ENCODE peak calls at places on chromosomes 11 and 22, in ten cellular contexts. W is activated CD4-positive, alpha-beta T cell treated with anti-CD3 and anti-CD28 coated beads for 1 hour; C is lower lobe of right lung; F is fibroblast of the aortic adventitia; H is GM13976; X is stimulated activated effector memory CD8-positive, alpha-beta T cell treated with anti-CD3 and anti-CD28 coated beads, Interleukin-12 subunit alpha, Interleukin-12 subunit beta, amount 100 ng/mL, for 72 hours; U is CD4-positive, alpha-beta T cell; P is germinal center; Z is NCI-H1694 treated with DMSO at 0.1 percent for 48 hours; O is GM13977. D is an unnamed sample.

GRCh38 chr22:37122598-37123180 is 13.2 kb upstream of the TMPRSS6 start:
- DNase-seq in W (no peak), F (no peak), O (no peak), P (no peak), X (no peak), U (no peak), Z (no peak), H (no peak), C (no peak), D (no peak)

GRCh38 chr22:28930357-28931007 is 47.1 kb downstream of the ZNRF3 start:
- DNase-seq in H (no peak), Z (no peak), P (peak), O (no peak), F (peak), U (no peak), C (no peak), X (no peak), W (no peak), D (no peak)

GRCh38 chr11:36471577-36471976 is 38.5 kb downstream of the TRAF6 start:
- DNase-seq in X (no peak), H (no peak), U (no peak), O (no peak), F (no peak), Z (no peak), W (no peak), P (no peak), C (no peak), D (no peak)

GRCh38 chr11:114346709-114347141 is 50.5 kb downstream of the NNMT start:
- DNase-seq in X (no peak), Z (no peak), P (no peak), F (no peak), C (no peak), W (no peak), O (no peak), H (no peak), U (no peak), D (no peak)

GRCh38 chr11:17550455-17551346 is 3.6 kb downstream of the OTOG start:
- DNase-seq in O (no peak), F (no peak), U (no peak), P (no peak), X (no peak), H (no peak), W (no peak), Z (no peak), C (no peak), D (no peak)

GRCh38 chr22:49011379-49011768 is 816.3 kb downstream of the BRD1 start:
- DNase-seq in F (no peak), H (peak), W (peak), X (no peak), P (no peak), U (no peak), C (peak), O (no peak), Z (no peak), D (no peak)

GRCh38 chr11:2581151-2581930 is 118.5 kb downstream of the KCNQ1OT1 start:
- DNase-seq in H (no peak), U (no peak), P (no peak), Z (no peak), F (no peak), O (no peak), C (peak), X (no peak), W (no peak), D (no peak)

GRCh38 chr11:10588904-10589303 is 20.4 kb upstream of the LYVE1 start:
- DNase-seq in W (no peak), X (no peak), P (no peak), F (no peak), H (no peak), O (no peak), C (no peak), U (no peak), Z (no peak), D (no peak)

GRCh38 chr11:1295086-1295485 is 14.3 kb downstream of the TOLLIP start:
- DNase-seq in W (no peak), Z (no peak), O (no peak), U (no peak), X (no peak), F (no peak), H (no peak), P (no peak), C (peak), D (no peak)

GRCh38 chr22:33811686-33812085 is 108.6 kb downstream of the LARGE1 start:
- DNase-seq in X (no peak), U (no peak), W (no peak), C (no peak), F (peak), H (no peak), P (no peak), O (no peak), Z (no peak), D (no peak)

GRCh38 chr11:109521571-109522086 is 99.6 kb downstream of the C11orf87 start:
- DNase-seq in O (no peak), H (no peak), X (no peak), W (no peak), Z (no peak), C (no peak), P (no peak), F (no peak), U (no peak), D (no peak)

GRCh38 chr22:26893034-26893710 is 235.8 kb downstream of the MIAT start:
- DNase-seq in O (no peak), U (no peak), C (no peak), F (no peak), Z (peak), H (no peak), W (no peak), P (no peak), X (no peak), D (no peak)

GRCh38 chr11:57387284-57388030 is 3.0 kb downstream of the PRG2 start:
- DNase-seq in U (no peak), W (no peak), C (no peak), Z (no peak), F (peak), X (no peak), P (no peak), O (no peak), H (no peak), D (no peak)

GRCh38 chr11:70543611-70544010 is 145.3 kb downstream of the CTTN start:
- DNase-seq in H (no peak), O (no peak), C (peak), Z (no peak), X (no peak), W (no peak), F (no peak), P (no peak), U (no peak), D (no peak)

GRCh38 chr11:115819014-115819413 is 314.8 kb upstream of the CADM1 start:
- DNase-seq in F (no peak), Z (no peak), X (no peak), H (no peak), U (no peak), O (no peak), P (no peak), W (no peak), C (no peak), D (no peak)

GRCh38 chr22:48428556-48429371 is 1398.9 kb downstream of the BRD1 start:
- DNase-seq in X (no peak), O (no peak), Z (no peak), C (no peak), U (no peak), F (no peak), H (no peak), W (no peak), P (no peak), D (no peak)

GRCh38 chr11:44139565-44140313 is 44.3 kb downstream of the EXT2 start:
- DNase-seq in X (no peak), W (no peak), P (no peak), F (peak), O (no peak), U (no peak), Z (no peak), C (no peak), H (no peak), D (no peak)

GRCh38 chr22:24994070-24994763 is 41.7 kb downstream of the KIAA1671 start:
- DNase-seq in C (no peak), W (no peak), F (peak), U (no peak), P (no peak), Z (no peak), X (peak), O (no peak), H (no peak), D (no peak)

GRCh38 chr11:108639146-108639545 is 25.7 kb upstream of the DDX10 start:
- DNase-seq in X (no peak), Z (no peak), C (no peak), H (no peak), U (no peak), O (no peak), F (no peak), P (no peak), W (no peak), D (no peak)

GRCh38 chr11:114251797-114252327 is 44.3 kb upstream of the NNMT start:
- DNase-seq in F (no peak), W (no peak), O (no peak), H (no peak), C (no peak), U (no peak), X (no peak), Z (no peak), P (no peak), D (no peak)